ENCODE peak calls at places on chromosomes 3 and 15, in ten cellular contexts. One of them, this sample, is unnamed.

GRCh38 chr3:48633256-48633655 is 2.0 kb downstream of the SLC26A6 start:
- DNase-seq in psoas muscle: peak; percentile 39
- DNase-seq in pancreas: no peak
- DNase-seq in uterus: no peak
- DNase-seq in mucosa of descending colon: no peak
- DNase-seq in kidney: no peak
- DNase-seq in Karpas-422: no peak
- DNase-seq in CD4-positive, CD25-positive, alpha-beta regulatory T cell: no peak
- DNase-seq in IMR-90: no peak
- DNase-seq in spleen: no peak
- DNase-seq in this sample: no peak

GRCh38 chr3:148750296-148750695 is 52.6 kb downstream of the AGTR1 start:
- DNase-seq in kidney: no peak
- DNase-seq in Karpas-422: no peak
- DNase-seq in CD4-positive, CD25-positive, alpha-beta regulatory T cell: no peak
- DNase-seq in uterus: no peak
- DNase-seq in mucosa of descending colon: no peak
- DNase-seq in IMR-90: no peak
- DNase-seq in psoas muscle: no peak
- DNase-seq in pancreas: no peak
- DNase-seq in spleen: no peak
- DNase-seq in this sample: no peak

GRCh38 chr3:45826908-45827307 is 15.0 kb downstream of the LZTFL1 start:
- DNase-seq in uterus: no peak
- DNase-seq in spleen: no peak
- DNase-seq in CD4-positive, CD25-positive, alpha-beta regulatory T cell: peak; percentile 38
- DNase-seq in psoas muscle: no peak
- DNase-seq in mucosa of descending colon: no peak
- DNase-seq in pancreas: no peak
- DNase-seq in kidney: no peak
- DNase-seq in Karpas-422: no peak
- DNase-seq in IMR-90: no peak
- DNase-seq in this sample: no peak

GRCh38 chr15:81357178-81357686 is 16.8 kb downstream of the TMC3 start:
- DNase-seq in IMR-90: no peak
- DNase-seq in CD4-positive, CD25-positive, alpha-beta regulatory T cell: no peak
- DNase-seq in spleen: no peak
- DNase-seq in mucosa of descending colon: no peak
- DNase-seq in uterus: no peak
- DNase-seq in kidney: no peak
- DNase-seq in psoas muscle: no peak
- DNase-seq in Karpas-422: no peak
- DNase-seq in pancreas: no peak
- DNase-seq in this sample: no peak

GRCh38 chr3:153977148-153977547 is 144.0 kb upstream of the ARHGEF26 start:
- DNase-seq in Karpas-422: no peak
- DNase-seq in kidney: no peak
- DNase-seq in IMR-90: no peak
- DNase-seq in uterus: peak; percentile 18
- DNase-seq in psoas muscle: no peak
- DNase-seq in spleen: no peak
- DNase-seq in pancreas: no peak
- DNase-seq in mucosa of descending colon: no peak
- DNase-seq in CD4-positive, CD25-positive, alpha-beta regulatory T cell: no peak
- DNase-seq in this sample: no peak

GRCh38 chr15:39511915-39512260 is 69.0 kb upstream of the THBS1 start:
- DNase-seq in spleen: no peak
- DNase-seq in mucosa of descending colon: no peak
- DNase-seq in pancreas: no peak
- DNase-seq in kidney: no peak
- DNase-seq in uterus: no peak
- DNase-seq in CD4-positive, CD25-positive, alpha-beta regulatory T cell: no peak
- DNase-seq in psoas muscle: no peak
- DNase-seq in IMR-90: peak; percentile 82
- DNase-seq in Karpas-422: no peak
- DNase-seq in this sample: peak; percentile 22

GRCh38 chr15:85947936-85948335 is 131.7 kb upstream of the AGBL1 start:
- DNase-seq in Karpas-422: no peak
- DNase-seq in kidney: no peak
- DNase-seq in pancreas: no peak
- DNase-seq in CD4-positive, CD25-positive, alpha-beta regulatory T cell: no peak
- DNase-seq in psoas muscle: no peak
- DNase-seq in spleen: no peak
- DNase-seq in mucosa of descending colon: no peak
- DNase-seq in uterus: no peak
- DNase-seq in IMR-90: no peak
- DNase-seq in this sample: no peak

GRCh38 chr3:53149006-53149690 is 11.9 kb upstream of the PRKCD start:
- DNase-seq in pancreas: peak; percentile 22
- DNase-seq in spleen: no peak
- DNase-seq in IMR-90: no peak
- DNase-seq in CD4-positive, CD25-positive, alpha-beta regulatory T cell: no peak
- DNase-seq in Karpas-422: no peak
- DNase-seq in kidney: peak; percentile 55
- DNase-seq in uterus: no peak
- DNase-seq in psoas muscle: no peak
- DNase-seq in mucosa of descending colon: no peak
- DNase-seq in this sample: no peak

GRCh38 chr3:12115846-12116245 is 42.9 kb downstream of the TIMP4 start:
- DNase-seq in mucosa of descending colon: no peak
- DNase-seq in spleen: no peak
- DNase-seq in kidney: no peak
- DNase-seq in pancreas: no peak
- DNase-seq in Karpas-422: no peak
- DNase-seq in CD4-positive, CD25-positive, alpha-beta regulatory T cell: no peak
- DNase-seq in IMR-90: no peak
- DNase-seq in psoas muscle: no peak
- DNase-seq in uterus: no peak
- DNase-seq in this sample: no peak

GRCh38 chr3:114764056-114764492 is 383.0 kb downstream of the ZBTB20 start:
- DNase-seq in psoas muscle: no peak
- DNase-seq in spleen: no peak
- DNase-seq in Karpas-422: no peak
- DNase-seq in IMR-90: peak; percentile 28
- DNase-seq in kidney: no peak
- DNase-seq in uterus: no peak
- DNase-seq in mucosa of descending colon: peak; percentile 60
- DNase-seq in CD4-positive, CD25-positive, alpha-beta regulatory T cell: no peak
- DNase-seq in pancreas: no peak
- DNase-seq in this sample: no peak
- H3K4me1 ChIP-seq in psoas muscle: peaks cover 47% of the 10 kb centered on the region
- H3K4me1 ChIP-seq in spleen: no peaks in the 10 kb centered on the region
- H3K4me1 ChIP-seq in Karpas-422: no peaks in the 10 kb centered on the region
- H3K4me1 ChIP-seq in IMR-90: peaks cover 2% of the 10 kb centered on the region
- H3K4me1 ChIP-seq in kidney: peaks cover 9% of the 10 kb centered on the region
- H3K4me1 ChIP-seq in uterus: no peaks in the 10 kb centered on the region
- H3K4me1 ChIP-seq in mucosa of descending colon: peaks cover 10% of the 10 kb centered on the region
- H3K4me1 ChIP-seq in CD4-positive, CD25-positive, alpha-beta regulatory T cell: no peaks in the 10 kb centered on the region
- H3K4me1 ChIP-seq in pancreas: peaks cover 4% of the 10 kb centered on the region
- H3K4me1 ChIP-seq in this sample: peaks cover 30% of the 10 kb centered on the region

DNA sequence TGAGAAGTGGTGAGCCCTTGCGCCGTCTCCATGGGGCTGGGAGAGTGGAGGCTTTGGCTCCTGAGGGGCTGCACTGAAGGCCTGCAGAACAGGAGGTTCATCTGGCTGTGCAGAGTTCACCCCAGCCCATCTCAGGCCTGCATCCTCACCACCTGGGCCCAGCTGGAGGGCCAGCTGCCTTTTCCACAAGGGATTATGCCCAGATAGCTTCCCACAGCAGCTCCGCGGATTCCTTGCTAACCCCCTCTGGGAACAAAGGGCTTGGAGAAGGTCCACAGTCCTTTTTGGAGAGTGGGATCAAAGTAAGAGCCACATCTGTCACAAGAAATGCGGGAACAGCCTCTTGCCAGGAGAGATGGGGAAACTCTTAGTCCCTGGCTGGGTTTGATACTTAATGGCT is 164.6 kb upstream of the RGMA start:
- DNase-seq in psoas muscle: no peak
- DNase-seq in CD4-positive, CD25-positive, alpha-beta regulatory T cell: no peak
- DNase-seq in mucosa of descending colon: no peak
- DNase-seq in pancreas: no peak
- DNase-seq in kidney: no peak
- DNase-seq in uterus: no peak
- DNase-seq in Karpas-422: no peak
- DNase-seq in spleen: no peak
- DNase-seq in IMR-90: no peak
- DNase-seq in this sample: peak; percentile 54
- H3K4me1 ChIP-seq in psoas muscle: peaks cover 10% of the 10 kb centered on the region
- H3K4me1 ChIP-seq in CD4-positive, CD25-positive, alpha-beta regulatory T cell: no peaks in the 10 kb centered on the region
- H3K4me1 ChIP-seq in mucosa of descending colon: no peaks in the 10 kb centered on the region
- H3K4me1 ChIP-seq in pancreas: no peaks in the 10 kb centered on the region
- H3K4me1 ChIP-seq in kidney: no peaks in the 10 kb centered on the region
- H3K4me1 ChIP-seq in uterus: no peaks in the 10 kb centered on the region
- H3K4me1 ChIP-seq in Karpas-422: peaks cover 12% of the 10 kb centered on the region
- H3K4me1 ChIP-seq in spleen: peaks cover under 1% of the 10 kb centered on the region
- H3K4me1 ChIP-seq in IMR-90: no peaks in the 10 kb centered on the region
- H3K4me1 ChIP-seq in this sample: peaks cover 49% of the 10 kb centered on the region

GRCh38 chr15:75704263-75704615 is 8.4 kb downstream of the CSPG4 start:
- DNase-seq in IMR-90: no peak
- DNase-seq in uterus: no peak
- DNase-seq in Karpas-422: no peak
- DNase-seq in pancreas: no peak
- DNase-seq in psoas muscle: no peak
- DNase-seq in kidney: no peak
- DNase-seq in CD4-positive, CD25-positive, alpha-beta regulatory T cell: no peak
- DNase-seq in mucosa of descending colon: no peak
- DNase-seq in spleen: no peak
- DNase-seq in this sample: no peak
- H3K4me1 ChIP-seq in IMR-90: peaks cover 18% of the 10 kb centered on the region
- H3K4me1 ChIP-seq in uterus: peaks cover 28% of the 10 kb centered on the region
- H3K4me1 ChIP-seq in Karpas-422: peaks cover 8% of the 10 kb centered on the region
- H3K4me1 ChIP-seq in pancreas: no peaks in the 10 kb centered on the region
- H3K4me1 ChIP-seq in psoas muscle: peaks cover 28% of the 10 kb centered on the region
- H3K4me1 ChIP-seq in kidney: no peaks in the 10 kb centered on the region
- H3K4me1 ChIP-seq in CD4-positive, CD25-positive, alpha-beta regulatory T cell: no peaks in the 10 kb centered on the region
- H3K4me1 ChIP-seq in mucosa of descending colon: no peaks in the 10 kb centered on the region
- H3K4me1 ChIP-seq in spleen: peaks cover 26% of the 10 kb centered on the region
- H3K4me1 ChIP-seq in this sample: peaks cover 74% of the 10 kb centered on the region

DNA sequence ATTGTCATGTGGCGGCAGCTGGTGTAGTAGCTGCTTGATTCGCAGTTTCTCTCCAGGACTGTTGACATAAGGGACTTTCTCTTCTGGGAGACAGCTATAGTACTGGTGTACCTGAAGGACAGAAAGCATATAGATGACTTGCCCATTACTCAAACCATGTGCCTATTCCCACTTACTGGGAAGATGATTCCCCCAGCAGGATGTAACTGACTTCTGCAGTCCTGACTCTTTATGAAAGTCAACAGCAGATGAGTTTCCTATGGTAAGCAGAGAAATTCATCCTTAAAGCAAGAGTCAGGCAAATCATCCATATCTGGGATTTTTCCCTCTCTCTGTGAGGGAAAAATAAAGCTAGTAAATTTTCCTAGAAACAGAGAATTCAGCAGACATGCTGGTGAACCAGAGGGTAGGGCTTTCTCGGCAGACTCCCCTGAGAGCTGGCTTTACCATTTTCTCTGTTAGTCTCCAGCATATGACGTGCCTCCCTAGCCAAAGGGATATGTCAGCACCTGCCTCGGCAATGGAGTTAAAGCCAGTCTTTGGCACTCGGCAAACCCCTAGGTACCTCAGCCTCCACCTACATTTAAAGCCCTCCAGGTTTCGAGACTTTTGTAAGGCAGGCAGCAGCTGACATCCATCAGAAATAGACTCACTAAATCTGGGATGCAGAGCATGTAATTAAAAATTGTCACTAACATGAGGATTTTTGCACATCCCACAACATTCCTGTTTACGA is 62.1 kb downstream of the PRICKLE2 start:
- DNase-seq in kidney: no peak
- DNase-seq in Karpas-422: no peak
- DNase-seq in uterus: no peak
- DNase-seq in mucosa of descending colon: no peak
- DNase-seq in pancreas: no peak
- DNase-seq in IMR-90: no peak
- DNase-seq in CD4-positive, CD25-positive, alpha-beta regulatory T cell: no peak
- DNase-seq in spleen: no peak
- DNase-seq in psoas muscle: no peak
- DNase-seq in this sample: no peak
- H3K4me1 ChIP-seq in kidney: no peaks in the 10 kb centered on the region
- H3K4me1 ChIP-seq in Karpas-422: no peaks in the 10 kb centered on the region
- H3K4me1 ChIP-seq in uterus: peaks cover 9% of the 10 kb centered on the region
- H3K4me1 ChIP-seq in mucosa of descending colon: peaks cover 31% of the 10 kb centered on the region
- H3K4me1 ChIP-seq in pancreas: peaks cover 7% of the 10 kb centered on the region
- H3K4me1 ChIP-seq in IMR-90: peaks cover 12% of the 10 kb centered on the region
- H3K4me1 ChIP-seq in CD4-positive, CD25-positive, alpha-beta regulatory T cell: no peaks in the 10 kb centered on the region
- H3K4me1 ChIP-seq in spleen: no peaks in the 10 kb centered on the region
- H3K4me1 ChIP-seq in psoas muscle: peaks cover 3% of the 10 kb centered on the region
- H3K4me1 ChIP-seq in this sample: peaks cover 50% of the 10 kb centered on the region

GRCh38 chr3:172407872-172408271 is 40.4 kb downstream of the GHSR start:
- DNase-seq in psoas muscle: no peak
- DNase-seq in Karpas-422: no peak
- DNase-seq in CD4-positive, CD25-positive, alpha-beta regulatory T cell: no peak
- DNase-seq in mucosa of descending colon: no peak
- DNase-seq in spleen: no peak
- DNase-seq in kidney: no peak
- DNase-seq in uterus: no peak
- DNase-seq in pancreas: no peak
- DNase-seq in IMR-90: no peak
- DNase-seq in this sample: no peak
- H3K4me1 ChIP-seq in psoas muscle: no peaks in the 10 kb centered on the region
- H3K4me1 ChIP-seq in Karpas-422: no peaks in the 10 kb centered on the region
- H3K4me1 ChIP-seq in CD4-positive, CD25-positive, alpha-beta regulatory T cell: no peaks in the 10 kb centered on the region
- H3K4me1 ChIP-seq in mucosa of descending colon: no peaks in the 10 kb centered on the region
- H3K4me1 ChIP-seq in spleen: no peaks in the 10 kb centered on the region
- H3K4me1 ChIP-seq in kidney: no peaks in the 10 kb centered on the region
- H3K4me1 ChIP-seq in uterus: no peaks in the 10 kb centered on the region
- H3K4me1 ChIP-seq in pancreas: no peaks in the 10 kb centered on the region
- H3K4me1 ChIP-seq in IMR-90: no peaks in the 10 kb centered on the region
- H3K4me1 ChIP-seq in this sample: no peaks in the 10 kb centered on the region

GRCh38 chr15:78052545-78052944 is 25.0 kb downstream of the TBC1D2B start:
- DNase-seq in kidney: no peak
- DNase-seq in CD4-positive, CD25-positive, alpha-beta regulatory T cell: no peak
- DNase-seq in Karpas-422: no peak
- DNase-seq in pancreas: no peak
- DNase-seq in IMR-90: no peak
- DNase-seq in uterus: no peak
- DNase-seq in mucosa of descending colon: peak; percentile 4
- DNase-seq in psoas muscle: no peak
- DNase-seq in spleen: no peak
- DNase-seq in this sample: no peak

GRCh38 chr15:78049691-78050440 is 27.6 kb downstream of the TBC1D2B start:
- DNase-seq in psoas muscle: no peak
- DNase-seq in IMR-90: peak; percentile 91
- DNase-seq in pancreas: no peak
- DNase-seq in kidney: no peak
- DNase-seq in spleen: peak; percentile 85
- DNase-seq in Karpas-422: no peak
- DNase-seq in CD4-positive, CD25-positive, alpha-beta regulatory T cell: peak; percentile 84
- DNase-seq in mucosa of descending colon: peak; percentile 55
- DNase-seq in uterus: no peak
- DNase-seq in this sample: no peak

GRCh38 chr15:78050441-78050809 is 27.1 kb downstream of the TBC1D2B start:
- DNase-seq in psoas muscle: no peak
- DNase-seq in IMR-90: no peak
- DNase-seq in uterus: no peak
- DNase-seq in Karpas-422: no peak
- DNase-seq in spleen: no peak
- DNase-seq in kidney: no peak
- DNase-seq in pancreas: no peak
- DNase-seq in CD4-positive, CD25-positive, alpha-beta regulatory T cell: no peak
- DNase-seq in mucosa of descending colon: peak; percentile 4
- DNase-seq in this sample: no peak

GRCh38 chr15:78050851-78051250 is 26.7 kb downstream of the TBC1D2B start:
- DNase-seq in IMR-90: no peak
- DNase-seq in Karpas-422: no peak
- DNase-seq in kidney: no peak
- DNase-seq in mucosa of descending colon: peak; percentile 1
- DNase-seq in psoas muscle: no peak
- DNase-seq in CD4-positive, CD25-positive, alpha-beta regulatory T cell: no peak
- DNase-seq in uterus: no peak
- DNase-seq in pancreas: no peak
- DNase-seq in spleen: no peak
- DNase-seq in this sample: no peak

GRCh38 chr15:78051622-78052405 is 25.7 kb downstream of the TBC1D2B start:
- DNase-seq in pancreas: peak; percentile 64
- DNase-seq in spleen: no peak
- DNase-seq in IMR-90: peak; percentile 56
- DNase-seq in mucosa of descending colon: peak; percentile 69
- DNase-seq in psoas muscle: no peak
- DNase-seq in kidney: no peak
- DNase-seq in Karpas-422: no peak
- DNase-seq in uterus: peak; percentile 57
- DNase-seq in CD4-positive, CD25-positive, alpha-beta regulatory T cell: peak; percentile 35
- DNase-seq in this sample: no peak
- H3K4me1 ChIP-seq in pancreas: peaks cover 52% of the 10 kb centered on the region
- H3K4me1 ChIP-seq in spleen: peaks cover 100% of the 10 kb centered on the region
- H3K4me1 ChIP-seq in IMR-90: peaks cover 37% of the 10 kb centered on the region
- H3K4me1 ChIP-seq in mucosa of descending colon: peaks cover 78% of the 10 kb centered on the region
- H3K4me1 ChIP-seq in psoas muscle: peaks cover 49% of the 10 kb centered on the region
- H3K4me1 ChIP-seq in kidney: peaks cover 43% of the 10 kb centered on the region
- H3K4me1 ChIP-seq in Karpas-422: peaks cover 74% of the 10 kb centered on the region
- H3K4me1 ChIP-seq in uterus: peaks cover 16% of the 10 kb centered on the region
- H3K4me1 ChIP-seq in CD4-positive, CD25-positive, alpha-beta regulatory T cell: peaks cover 98% of the 10 kb centered on the region
- H3K4me1 ChIP-seq in this sample: peaks cover 84% of the 10 kb centered on the region

This sample was measured in left ventricle myocardium inferior.